ENCODE peak calls at places on chromosomes 13 and 19, in four cellular contexts. One of them, this sample, is unnamed.

GRCh38 chr13:86282450-86282849 is 483.2 kb upstream of the SLITRK6 start:
- DNase-seq in uterus: no peak
- DNase-seq in heart left ventricle: no peak
- DNase-seq in lower lobe of right lung: no peak
- DNase-seq in this sample: no peak

GRCh38 chr19:1069009-1069779 is 2.2 kb downstream of the ARHGAP45 start:
- DNase-seq in heart left ventricle: peak; percentile 88
- DNase-seq in uterus: no peak
- DNase-seq in lower lobe of right lung: peak; percentile 94
- DNase-seq in this sample: no peak

GRCh38 chr19:47093254-47093653 is 20.3 kb downstream of the ZC3H4 start:
- DNase-seq in uterus: no peak
- DNase-seq in lower lobe of right lung: no peak
- DNase-seq in heart left ventricle: no peak
- DNase-seq in this sample: no peak

GRCh38 chr19:37989855-37990254 is 82.8 kb downstream of the SIPA1L3 start:
- DNase-seq in heart left ventricle: no peak
- DNase-seq in uterus: no peak
- DNase-seq in lower lobe of right lung: no peak
- DNase-seq in this sample: peak; percentile 84

GRCh38 chr13:98293103-98293502 is 116.0 kb upstream of the RNF113B start:
- DNase-seq in lower lobe of right lung: peak; percentile 55
- DNase-seq in uterus: no peak
- DNase-seq in heart left ventricle: no peak
- DNase-seq in this sample: no peak

GRCh38 chr19:7373862-7374261 is 25.1 kb downstream of the ARHGEF18 start:
- DNase-seq in heart left ventricle: no peak
- DNase-seq in uterus: no peak
- DNase-seq in lower lobe of right lung: peak; percentile 37
- DNase-seq in this sample: no peak

GRCh38 chr19:6392219-6393073 is 518 bp downstream of the GTF2F1 start:
- DNase-seq in uterus: no peak
- DNase-seq in heart left ventricle: no peak
- DNase-seq in lower lobe of right lung: no peak
- DNase-seq in this sample: no peak

GRCh38 chr13:45086484-45086883 is 33.8 kb upstream of the GTF2F2 start:
- DNase-seq in uterus: no peak
- DNase-seq in heart left ventricle: no peak
- DNase-seq in lower lobe of right lung: no peak
- DNase-seq in this sample: no peak

GRCh38 chr19:2848625-2849024 is 7.3 kb downstream of the ZNF555 start:
- DNase-seq in lower lobe of right lung: no peak
- DNase-seq in uterus: no peak
- DNase-seq in heart left ventricle: no peak
- DNase-seq in this sample: no peak

GRCh38 chr19:47006496-47006895 is 13.1 kb upstream of the NPAS1 start:
- DNase-seq in lower lobe of right lung: no peak
- DNase-seq in uterus: no peak
- DNase-seq in heart left ventricle: no peak
- DNase-seq in this sample: peak; percentile 43

GRCh38 chr13:33582121-33582520 is 235.8 kb upstream of the RFC3 start:
- DNase-seq in uterus: no peak
- DNase-seq in heart left ventricle: no peak
- DNase-seq in lower lobe of right lung: no peak
- DNase-seq in this sample: no peak

GRCh38 chr13:55345197-55345596 is 1795.5 kb upstream of the PRR20A start:
- DNase-seq in lower lobe of right lung: no peak
- DNase-seq in uterus: no peak
- DNase-seq in heart left ventricle: no peak
- DNase-seq in this sample: no peak

GRCh38 chr13:78759704-78760103 is 100.7 kb upstream of the OBI1 start:
- DNase-seq in uterus: no peak
- DNase-seq in lower lobe of right lung: no peak
- DNase-seq in heart left ventricle: no peak
- DNase-seq in this sample: no peak

GRCh38 chr19:17125728-17126677 is 50.4 kb downstream of the MYO9B start:
- DNase-seq in uterus: peak; percentile 44
- DNase-seq in lower lobe of right lung: peak; percentile 84
- DNase-seq in heart left ventricle: peak; percentile 80
- DNase-seq in this sample: no peak

GRCh38 chr19:10835089-10835753 is 791 bp downstream of the TMED1 start:
- DNase-seq in uterus: no peak
- DNase-seq in heart left ventricle: no peak
- DNase-seq in lower lobe of right lung: no peak
- DNase-seq in this sample: no peak

GRCh38 chr19:40283414-40284250 is 1.5 kb downstream of the AKT2 start:
- DNase-seq in heart left ventricle: no peak
- DNase-seq in lower lobe of right lung: peak; percentile 41
- DNase-seq in uterus: no peak
- DNase-seq in this sample: no peak

GRCh38 chr13:35210234-35210633 is 266.3 kb downstream of the MAB21L1 start:
- DNase-seq in uterus: no peak
- DNase-seq in lower lobe of right lung: no peak
- DNase-seq in heart left ventricle: no peak
- DNase-seq in this sample: no peak

GRCh38 chr13:76826527-76826926 is 59.7 kb downstream of the KCTD12 start:
- DNase-seq in lower lobe of right lung: no peak
- DNase-seq in uterus: no peak
- DNase-seq in heart left ventricle: no peak
- DNase-seq in this sample: no peak

GRCh38 chr13:56182598-56182997 is 958.1 kb upstream of the PRR20A start:
- DNase-seq in lower lobe of right lung: no peak
- DNase-seq in heart left ventricle: no peak
- DNase-seq in uterus: no peak
- DNase-seq in this sample: peak; percentile 56

DNA sequence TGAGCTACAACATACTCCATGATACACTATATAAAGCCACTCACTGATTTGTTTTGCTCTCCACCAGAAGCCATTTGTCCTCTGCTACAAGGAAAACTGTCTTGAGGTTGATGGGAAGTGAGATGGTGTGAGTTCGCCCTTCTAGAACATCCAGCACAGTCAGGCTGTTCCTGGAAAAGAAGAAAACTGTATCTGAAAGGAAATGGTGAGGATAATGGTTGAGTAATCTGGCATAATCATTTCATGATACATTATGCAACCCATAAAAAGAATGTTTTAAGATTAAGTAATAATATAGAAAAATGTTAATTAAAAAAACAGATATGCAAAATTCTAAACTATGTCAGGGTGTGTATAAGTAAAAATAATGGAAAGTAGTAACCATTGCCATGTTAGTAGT is 233.9 kb downstream of the RGCC start:
- DNase-seq in uterus: no peak
- DNase-seq in lower lobe of right lung: no peak
- DNase-seq in heart left ventricle: no peak
- DNase-seq in this sample: no peak
- H3K4me1 ChIP-seq in uterus: no peaks in the 10 kb centered on the region
- H3K4me1 ChIP-seq in lower lobe of right lung: peaks cover 20% of the 10 kb centered on the region
- H3K4me1 ChIP-seq in heart left ventricle: peaks cover 18% of the 10 kb centered on the region
- H3K4me1 ChIP-seq in this sample: no peaks in the 10 kb centered on the region

GRCh38 chr19:18495204-18495911 is 26.5 kb downstream of the ELL start:
- DNase-seq in lower lobe of right lung: no peak
- DNase-seq in uterus: no peak
- DNase-seq in heart left ventricle: no peak
- DNase-seq in this sample: no peak

GRCh38 chr19:18491995-18492953 is 29.6 kb downstream of the ELL start:
- DNase-seq in uterus: no peak
- DNase-seq in lower lobe of right lung: no peak
- DNase-seq in heart left ventricle: no peak
- DNase-seq in this sample: no peak

GRCh38 chr19:18496167-18496979 is 25.5 kb downstream of the ELL start:
- DNase-seq in heart left ventricle: no peak
- DNase-seq in lower lobe of right lung: peak; percentile 78
- DNase-seq in uterus: no peak
- DNase-seq in this sample: no peak

GRCh38 chr19:18493440-18494266 is 28.2 kb downstream of the ELL start:
- DNase-seq in lower lobe of right lung: no peak
- DNase-seq in uterus: no peak
- DNase-seq in heart left ventricle: peak; percentile 56
- DNase-seq in this sample: no peak

DNA sequence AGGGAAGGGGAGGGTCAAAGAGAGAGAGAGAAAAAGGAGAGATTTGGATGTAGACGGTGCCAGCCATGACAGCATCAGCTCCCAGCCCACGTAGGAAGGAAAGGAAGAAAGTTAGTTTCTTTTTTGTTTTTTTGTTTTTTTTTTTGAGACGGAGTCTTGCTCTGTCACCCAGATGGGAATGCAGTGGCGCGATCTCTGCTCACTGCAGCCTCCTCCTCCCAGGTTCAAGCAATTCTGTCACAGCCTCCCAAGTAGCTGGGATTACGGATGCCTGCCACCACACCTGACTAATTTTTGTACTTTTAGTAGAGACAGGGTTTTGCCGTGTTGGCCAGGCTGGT is 27.6 kb downstream of the ELL start:
- DNase-seq in lower lobe of right lung: no peak
- DNase-seq in uterus: no peak
- DNase-seq in heart left ventricle: no peak
- DNase-seq in this sample: no peak
- H3K4me1 ChIP-seq in lower lobe of right lung: peaks cover 68% of the 10 kb centered on the region
- H3K4me1 ChIP-seq in uterus: peaks cover 11% of the 10 kb centered on the region
- H3K4me1 ChIP-seq in heart left ventricle: peaks cover 57% of the 10 kb centered on the region
- H3K4me1 ChIP-seq in this sample: no peaks in the 10 kb centered on the region

DNA sequence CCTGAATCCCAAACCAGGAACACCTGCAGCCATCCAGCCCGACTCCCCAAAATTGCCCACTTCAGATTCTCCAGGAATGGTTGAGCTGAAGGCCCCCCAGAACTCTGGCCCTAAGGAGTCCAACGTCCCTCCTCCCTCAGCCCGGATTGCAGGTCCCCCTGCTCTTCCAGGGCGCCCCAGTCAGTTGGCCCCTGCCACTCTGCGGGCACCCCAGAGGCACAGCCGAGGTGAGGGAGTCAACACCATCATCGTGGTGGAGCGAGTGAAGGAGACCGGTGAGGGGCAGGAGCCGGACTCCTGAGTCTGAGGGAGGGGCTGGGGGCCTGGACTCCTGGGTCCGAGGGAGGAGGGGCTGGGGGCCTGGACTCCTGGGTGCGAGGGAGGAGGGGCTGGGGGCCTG is 2.2 kb downstream of the GFY start:
- DNase-seq in heart left ventricle: no peak
- DNase-seq in lower lobe of right lung: no peak
- DNase-seq in uterus: no peak
- DNase-seq in this sample: no peak
- H3K4me1 ChIP-seq in heart left ventricle: peaks cover 20% of the 10 kb centered on the region
- H3K4me1 ChIP-seq in lower lobe of right lung: peaks cover 23% of the 10 kb centered on the region
- H3K4me1 ChIP-seq in uterus: peaks cover 7% of the 10 kb centered on the region
- H3K4me1 ChIP-seq in this sample: no peaks in the 10 kb centered on the region

GRCh38 chr19:15286688-15287355 is 45.5 kb downstream of the BRD4 start:
- DNase-seq in heart left ventricle: no peak
- DNase-seq in uterus: no peak
- DNase-seq in lower lobe of right lung: no peak
- DNase-seq in this sample: no peak
- H3K4me1 ChIP-seq in heart left ventricle: peaks cover 100% of the 10 kb centered on the region
- H3K4me1 ChIP-seq in uterus: peaks cover 27% of the 10 kb centered on the region
- H3K4me1 ChIP-seq in lower lobe of right lung: peaks cover 100% of the 10 kb centered on the region
- H3K4me1 ChIP-seq in this sample: peaks cover 25% of the 10 kb centered on the region

This sample was measured in endodermal cell.